ENCODE peak calls at places on chromosome 20, in six cellular contexts. E, V, S, X, I and R are unnamed samples.
A peak's percentile ranks its signal among the peaks of the same experiment; 100 is the strongest.

GRCh38 chr20:37901280-37901666 is 1.7 kb upstream of the VSTM2L start:
- DNase-seq in X (no peak), S (no peak), V (no peak), E (no peak), I (no peak), R (no peak)

GRCh38 chr20:49278817-49279676 is 1.2 kb upstream of the ZNFX1 start:
- DNase-seq in E (no peak), S (no peak), X (peak; percentile 7), I (no peak), V (peak; percentile 12), R (no peak)

GRCh38 chr20:44805991-44806729 is 4.2 kb downstream of the RIMS4 start:
- DNase-seq in V (no peak), X (no peak), I (no peak), S (no peak), E (no peak), R (peak; percentile 48)

GRCh38 chr20:10185741-10186558 is 32.7 kb upstream of the SNAP25 start:
- DNase-seq in V (no peak), I (no peak), E (no peak), X (no peak), S (no peak), R (no peak)

GRCh38 chr20:15951711-15952110 is 621.5 kb downstream of the KIF16B start:
- DNase-seq in V (no peak), I (no peak), X (no peak), S (no peak), E (no peak), R (no peak)

GRCh38 chr20:37316116-37316774 is 26.8 kb downstream of the MANBAL start:
- DNase-seq in V (no peak), X (no peak), E (no peak), I (no peak), S (no peak), R (no peak)

GRCh38 chr20:22403860-22404608 is 180.3 kb downstream of the FOXA2 start:
- DNase-seq in V (no peak), X (no peak), I (no peak), E (no peak), S (no peak), R (no peak)

GRCh38 chr20:3162080-3162611 is 2.5 kb upstream of the FASTKD5 start:
- DNase-seq in V (no peak), X (no peak), I (no peak), E (no peak), S (no peak), R (peak; percentile 54)

GRCh38 chr20:25052255-25053206 is 5.4 kb downstream of the ACSS1 start:
- DNase-seq in V (no peak), X (no peak), E (no peak), I (no peak), S (no peak), R (no peak)

GRCh38 chr20:12383770-12384304 is 466.1 kb downstream of the BTBD3 start:
- DNase-seq in S (no peak), V (no peak), E (no peak), X (no peak), I (no peak), R (no peak)

GRCh38 chr20:52936368-52936986 is 35.7 kb upstream of the TSHZ2 start:
- DNase-seq in X (no peak), E (no peak), I (no peak), V (no peak), S (no peak), R (no peak)

GRCh38 chr20:25346349-25346748 is 44.3 kb downstream of the ABHD12 start:
- DNase-seq in V (no peak), I (no peak), E (no peak), S (no peak), X (no peak), R (no peak)

GRCh38 chr20:52494244-52494643 is 302.7 kb upstream of the ZFP64 start:
- DNase-seq in S (no peak), E (no peak), X (no peak), I (no peak), V (no peak), R (no peak)

GRCh38 chr20:21665687-21666446 is 39.6 kb upstream of the PAX1 start:
- DNase-seq in E (no peak), S (no peak), X (no peak), I (no peak), V (no peak), R (no peak)

GRCh38 chr20:52539891-52540290 is 348.3 kb upstream of the ZFP64 start:
- DNase-seq in I (no peak), S (no peak), X (no peak), E (no peak), V (no peak), R (no peak)

GRCh38 chr20:35199696-35200095 is 26.8 kb upstream of the MMP24 start:
- DNase-seq in X (no peak), I (no peak), V (no peak), E (no peak), S (no peak), R (no peak)

GRCh38 chr20:14828459-14828858 is 491.0 kb upstream of the FLRT3 start:
- DNase-seq in I (no peak), S (no peak), X (no peak), E (no peak), V (no peak), R (no peak)

GRCh38 chr20:22529150-22530019 is 55.0 kb downstream of the FOXA2 start:
- DNase-seq in I (no peak), V (no peak), E (no peak), S (no peak), X (no peak), R (no peak)

GRCh38 chr20:18506744-18507143 is 996 bp upstream of the SEC23B start:
- DNase-seq in E (no peak), V (no peak), I (no peak), S (no peak), X (no peak), R (no peak)

GRCh38 chr20:62792940-62793756 is 3.1 kb upstream of the MRGBP start:
- DNase-seq in I (no peak), V (no peak), S (no peak), X (no peak), E (no peak), R (no peak)

GRCh38 chr20:38645980-38646858 is 44.6 kb downstream of the ARHGAP40 start:
- DNase-seq in S (peak; percentile 43), V (peak; percentile 86), E (peak; percentile 25), X (peak; percentile 84), I (peak; percentile 68), R (peak; percentile 78)

GRCh38 chr20:33914871-33915270 is 78.8 kb upstream of the RALY start:
- DNase-seq in X (no peak), I (no peak), S (peak; percentile 66), E (no peak), V (no peak), R (no peak)

GRCh38 chr20:11217322-11217989 is 543.7 kb upstream of the JAG1 start:
- DNase-seq in I (no peak), X (no peak), S (no peak), V (no peak), E (no peak), R (no peak)

GRCh38 chr20:14732996-14733395 is 395.6 kb upstream of the FLRT3 start:
- DNase-seq in V (no peak), S (no peak), I (no peak), X (no peak), E (no peak), R (no peak)

GRCh38 chr20:14536738-14537137 is 199.3 kb upstream of the FLRT3 start:
- DNase-seq in I (no peak), X (no peak), E (no peak), V (no peak), S (no peak), R (no peak)

GRCh38 chr20:64144144-64144912 is 19.9 kb upstream of the MYT1 start:
- DNase-seq in X (no peak), I (no peak), V (no peak), E (no peak), S (no peak), R (no peak)

GRCh38 chr20:20711413-20711812 is 1.0 kb downstream of the RALGAPA2 start:
- DNase-seq in X (peak; percentile 4), V (peak; percentile 20), S (no peak), I (no peak), E (no peak), R (peak; percentile 12)

GRCh38 chr20:61968932-61969331 is 96.7 kb downstream of the TAF4 start:
- DNase-seq in S (no peak), V (no peak), X (no peak), I (no peak), E (no peak), R (no peak)

DNA sequence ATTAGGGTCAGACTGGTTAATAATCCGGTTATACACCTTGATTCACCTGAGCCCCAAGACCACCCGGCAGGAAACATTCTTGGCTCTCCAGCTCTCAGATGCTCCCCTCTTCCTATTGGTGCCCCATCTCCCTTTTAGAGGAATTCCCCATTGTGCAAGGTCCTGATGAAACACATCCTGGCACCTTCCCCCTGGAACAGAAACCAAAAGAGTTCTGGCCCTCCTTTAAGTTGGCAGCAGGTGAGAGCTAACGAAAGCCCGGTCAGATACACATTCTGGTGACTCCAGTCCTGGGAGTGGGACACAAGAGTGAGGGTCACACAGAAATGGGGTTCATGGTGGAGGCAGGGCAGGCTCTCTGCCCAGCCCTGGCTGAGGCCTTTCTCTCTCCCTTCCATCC is 32.2 kb downstream of the RSPO4 start:
- DNase-seq in E (no peak), S (no peak), X (no peak), I (no peak), V (no peak), R (no peak)
- H3K27me3 ChIP-seq in E (no peaks in the 10 kb centered on the region), S (no peaks in the 10 kb centered on the region), X (no peaks in the 10 kb centered on the region), I (peaks cover 96% of the 10 kb centered on the region), V (no peaks in the 10 kb centered on the region), R (no peaks in the 10 kb centered on the region)

GRCh38 chr20:56429496-56429895 is 17.4 kb downstream of the CASS4 start:
- DNase-seq in S (no peak), I (no peak), V (no peak), X (no peak), E (no peak), R (no peak)
- H3K27ac ChIP-seq in S (no peak overlapping the region), I (no peak overlapping the region), V (no peak overlapping the region), X (peak overlapping the region; percentile 54), E (no peak overlapping the region), R (no peak overlapping the region)

GRCh38 chr20:43531091-43531443 is 23.6 kb downstream of the L3MBTL1 start:
- DNase-seq in S (no peak), E (no peak), I (no peak), X (no peak), V (no peak), R (no peak)

GRCh38 chr20:43529051-43529450 is 21.6 kb downstream of the L3MBTL1 start:
- DNase-seq in S (no peak), I (no peak), E (no peak), V (no peak), X (no peak), R (no peak)

GRCh38 chr20:43528258-43528875 is 20.9 kb downstream of the L3MBTL1 start:
- DNase-seq in E (no peak), X (no peak), I (no peak), S (no peak), V (no peak), R (no peak)

GRCh38 chr20:43530321-43531090 is 23.0 kb downstream of the L3MBTL1 start:
- DNase-seq in S (no peak), X (no peak), E (no peak), I (no peak), V (no peak), R (no peak)

GRCh38 chr20:43529457-43530153 is 22.1 kb downstream of the L3MBTL1 start:
- DNase-seq in X (no peak), V (no peak), E (no peak), S (no peak), I (no peak), R (no peak)
- H3K27me3 ChIP-seq in X (no peaks in the 10 kb centered on the region), V (no peaks in the 10 kb centered on the region), E (no peaks in the 10 kb centered on the region), S (no peaks in the 10 kb centered on the region), I (no peaks in the 10 kb centered on the region), R (no peaks in the 10 kb centered on the region)

GRCh38 chr20:46427384-46427783 is 21.0 kb upstream of the ELMO2 start:
- DNase-seq in V (no peak), X (no peak), E (no peak), I (no peak), S (no peak), R (no peak)
- H3K27ac ChIP-seq in V (no peak overlapping the region), X (no peak overlapping the region), E (no peak overlapping the region), I (no peak overlapping the region), S (no peak overlapping the region), R (no peak overlapping the region)